ENCODE peak calls at places on chromosome 3, in ten cellular contexts. One of them, this sample, is unnamed.

GRCh38 chr3:62151591-62151990 is 221.8 kb downstream of the FEZF2 start:
- DNase-seq in AG09319: no peak
- DNase-seq in WERI-Rb-1: no peak
- DNase-seq in choroid plexus epithelial cell: no peak
- DNase-seq in sciatic nerve: no peak
- DNase-seq in sigmoid colon: no peak
- DNase-seq in progenitor cell of endocrine pancreas: no peak
- DNase-seq in activated CD4-positive, alpha-beta T cell treated with anti-CD3 and anti-CD28 coated beads, Interleukin-2, amount 50 U/mL, for 48 hours: no peak
- DNase-seq in Right ventricle myocardium inferior: no peak
- DNase-seq in caudate nucleus: no peak
- DNase-seq in this sample: no peak

GRCh38 chr3:23331141-23331935 is 128.2 kb downstream of the UBE2E2 start:
- DNase-seq in AG09319: no peak
- DNase-seq in WERI-Rb-1: no peak
- DNase-seq in choroid plexus epithelial cell: no peak
- DNase-seq in sciatic nerve: no peak
- DNase-seq in sigmoid colon: no peak
- DNase-seq in progenitor cell of endocrine pancreas: no peak
- DNase-seq in activated CD4-positive, alpha-beta T cell treated with anti-CD3 and anti-CD28 coated beads, Interleukin-2, amount 50 U/mL, for 48 hours: no peak
- DNase-seq in Right ventricle myocardium inferior: no peak
- DNase-seq in caudate nucleus: no peak
- DNase-seq in this sample: no peak

GRCh38 chr3:108488631-108489030 is 21.8 kb downstream of the MYH15 start:
- DNase-seq in AG09319: no peak
- DNase-seq in WERI-Rb-1: no peak
- DNase-seq in choroid plexus epithelial cell: peak
- DNase-seq in sciatic nerve: no peak
- DNase-seq in sigmoid colon: no peak
- DNase-seq in progenitor cell of endocrine pancreas: no peak
- DNase-seq in activated CD4-positive, alpha-beta T cell treated with anti-CD3 and anti-CD28 coated beads, Interleukin-2, amount 50 U/mL, for 48 hours: no peak
- DNase-seq in Right ventricle myocardium inferior: no peak
- DNase-seq in caudate nucleus: no peak
- DNase-seq in this sample: no peak

GRCh38 chr3:71142440-71143161 is 440.9 kb downstream of the FOXP1 start:
- DNase-seq in AG09319: no peak
- DNase-seq in WERI-Rb-1: peak
- DNase-seq in choroid plexus epithelial cell: peak
- DNase-seq in sciatic nerve: no peak
- DNase-seq in sigmoid colon: no peak
- DNase-seq in progenitor cell of endocrine pancreas: no peak
- DNase-seq in activated CD4-positive, alpha-beta T cell treated with anti-CD3 and anti-CD28 coated beads, Interleukin-2, amount 50 U/mL, for 48 hours: no peak
- DNase-seq in Right ventricle myocardium inferior: no peak
- DNase-seq in caudate nucleus: no peak
- DNase-seq in this sample: no peak

GRCh38 chr3:61173685-61174084 is 77.6 kb downstream of the FHIT start:
- DNase-seq in AG09319: no peak
- DNase-seq in WERI-Rb-1: no peak
- DNase-seq in choroid plexus epithelial cell: no peak
- DNase-seq in sciatic nerve: no peak
- DNase-seq in sigmoid colon: no peak
- DNase-seq in progenitor cell of endocrine pancreas: no peak
- DNase-seq in activated CD4-positive, alpha-beta T cell treated with anti-CD3 and anti-CD28 coated beads, Interleukin-2, amount 50 U/mL, for 48 hours: no peak
- DNase-seq in Right ventricle myocardium inferior: no peak
- DNase-seq in caudate nucleus: no peak
- DNase-seq in this sample: no peak

GRCh38 chr3:133575121-133575520 is 1.6 kb downstream of the CDV3 start:
- DNase-seq in AG09319: no peak
- DNase-seq in WERI-Rb-1: no peak
- DNase-seq in choroid plexus epithelial cell: no peak
- DNase-seq in sciatic nerve: no peak
- DNase-seq in sigmoid colon: no peak
- DNase-seq in progenitor cell of endocrine pancreas: no peak
- DNase-seq in activated CD4-positive, alpha-beta T cell treated with anti-CD3 and anti-CD28 coated beads, Interleukin-2, amount 50 U/mL, for 48 hours: no peak
- DNase-seq in Right ventricle myocardium inferior: no peak
- DNase-seq in caudate nucleus: no peak
- DNase-seq in this sample: no peak

GRCh38 chr3:195081242-195081963 is 189.6 kb downstream of the XXYLT1 start:
- DNase-seq in AG09319: no peak
- DNase-seq in WERI-Rb-1: no peak
- DNase-seq in choroid plexus epithelial cell: peak
- DNase-seq in sciatic nerve: no peak
- DNase-seq in sigmoid colon: no peak
- DNase-seq in progenitor cell of endocrine pancreas: no peak
- DNase-seq in activated CD4-positive, alpha-beta T cell treated with anti-CD3 and anti-CD28 coated beads, Interleukin-2, amount 50 U/mL, for 48 hours: no peak
- DNase-seq in Right ventricle myocardium inferior: no peak
- DNase-seq in caudate nucleus: no peak
- DNase-seq in this sample: no peak

GRCh38 chr3:51637941-51638471 is 33.0 kb upstream of the TEX264 start:
- DNase-seq in AG09319: peak
- DNase-seq in WERI-Rb-1: peak
- DNase-seq in choroid plexus epithelial cell: peak
- DNase-seq in sciatic nerve: no peak
- DNase-seq in sigmoid colon: no peak
- DNase-seq in progenitor cell of endocrine pancreas: no peak
- DNase-seq in activated CD4-positive, alpha-beta T cell treated with anti-CD3 and anti-CD28 coated beads, Interleukin-2, amount 50 U/mL, for 48 hours: peak
- DNase-seq in Right ventricle myocardium inferior: no peak
- DNase-seq in caudate nucleus: no peak
- DNase-seq in this sample: no peak

GRCh38 chr3:34078418-34078817 is 280.0 kb downstream of the PDCD6IP start:
- DNase-seq in AG09319: no peak
- DNase-seq in WERI-Rb-1: no peak
- DNase-seq in choroid plexus epithelial cell: no peak
- DNase-seq in sciatic nerve: no peak
- DNase-seq in sigmoid colon: no peak
- DNase-seq in progenitor cell of endocrine pancreas: no peak
- DNase-seq in activated CD4-positive, alpha-beta T cell treated with anti-CD3 and anti-CD28 coated beads, Interleukin-2, amount 50 U/mL, for 48 hours: no peak
- DNase-seq in Right ventricle myocardium inferior: no peak
- DNase-seq in caudate nucleus: no peak
- DNase-seq in this sample: no peak

GRCh38 chr3:104831076-104831475 is 535.6 kb upstream of the ALCAM start:
- DNase-seq in AG09319: no peak
- DNase-seq in WERI-Rb-1: no peak
- DNase-seq in choroid plexus epithelial cell: peak
- DNase-seq in sciatic nerve: no peak
- DNase-seq in sigmoid colon: no peak
- DNase-seq in progenitor cell of endocrine pancreas: no peak
- DNase-seq in activated CD4-positive, alpha-beta T cell treated with anti-CD3 and anti-CD28 coated beads, Interleukin-2, amount 50 U/mL, for 48 hours: no peak
- DNase-seq in Right ventricle myocardium inferior: no peak
- DNase-seq in caudate nucleus: no peak
- DNase-seq in this sample: no peak